ENCODE peak calls at places on chromosomes 4 and X, in four cellular contexts. G is GM19239, C is ELR, T is IMR-90. Y is an unnamed sample.

GRCh38 chr4:112348488-112349158 is 51.5 kb downstream of the ALPK1 start:
- DNase-seq in G (no peak), C (peak; percentile 74), T (peak; percentile 84), Y (peak; percentile 60)

GRCh38 chr4:135777386-135777785 is 1575.8 kb upstream of the PABPC4L start:
- DNase-seq in G (no peak), C (no peak), T (no peak), Y (no peak)

GRCh38 chr4:176340871-176341685 is 21.3 kb downstream of the SPCS3 start:
- DNase-seq in G (peak; percentile 4), C (peak; percentile 68), T (peak; percentile 66), Y (peak; percentile 52)

GRCh38 chr4:31351695-31352094 is 631.5 kb downstream of the PCDH7 start:
- DNase-seq in G (no peak), C (no peak), T (no peak), Y (no peak)

GRCh38 chr4:38857354-38858096 is 908 bp upstream of the TLR6 start:
- DNase-seq in G (no peak), C (peak; percentile 94), T (peak; percentile 94), Y (peak; percentile 84)

GRCh38 chr4:8742546-8742945 is 129.1 kb downstream of the HMX1 start:
- DNase-seq in G (no peak), C (no peak), T (no peak), Y (no peak)

GRCh38 chr4:123559955-123560669 is 163.5 kb downstream of the SPRY1 start:
- DNase-seq in G (no peak), C (no peak), T (peak; percentile 61), Y (peak; percentile 3)

GRCh38 chr4:52260507-52261302 is 209.6 kb downstream of the SPATA18 start:
- DNase-seq in G (no peak), C (no peak), T (no peak), Y (no peak)

GRCh38 chrX:10158279-10158939 is 1.6 kb downstream of the CLCN4 start:
- DNase-seq in G (no peak), C (no peak), T (no peak), Y (no peak)

GRCh38 chr4:138910201-138910913 is 105.2 kb upstream of the NOCT start:
- DNase-seq in G (no peak), C (peak; percentile 36), T (peak; percentile 55), Y (peak; percentile 61)

GRCh38 chr4:106266201-106266600 is 49.8 kb downstream of the TBCK start:
- DNase-seq in G (no peak), C (peak; percentile 58), T (peak; percentile 68), Y (peak; percentile 55)

GRCh38 chr4:53459548-53459947 is 82.1 kb downstream of the FIP1L1 start:
- DNase-seq in G (no peak), C (peak; percentile 54), T (peak; percentile 60), Y (peak; percentile 64)

GRCh38 chrX:5113128-5113527 is 1115.5 kb downstream of the NLGN4X start:
- DNase-seq in G (no peak), C (no peak), T (no peak), Y (peak; percentile 65)

GRCh38 chr4:19879330-19879729 is 372.4 kb upstream of the SLIT2 start:
- DNase-seq in G (no peak), C (no peak), T (no peak), Y (no peak)

GRCh38 chr4:121049072-121049599 is 23.2 kb downstream of the NDNF start:
- DNase-seq in G (no peak), C (peak; percentile 16), T (no peak), Y (peak; percentile 30)

GRCh38 chrX:1164322-1165288 is 47.8 kb downstream of the CRLF2 start:
- DNase-seq in G (no peak), C (peak; percentile 21), T (no peak), Y (no peak)

GRCh38 chrX:107448625-107449468 is 605 bp upstream of the FRMPD3 start:
- DNase-seq in G (no peak), C (no peak), T (no peak), Y (peak; percentile 25)

GRCh38 chr4:8690811-8691775 is 98.5 kb downstream of the CPZ start:
- DNase-seq in G (no peak), C (no peak), T (no peak), Y (no peak)

GRCh38 chrX:117510453-117510852 is 606.2 kb downstream of the KLHL13 start:
- DNase-seq in G (no peak), C (no peak), T (no peak), Y (no peak)

GRCh38 chr4:38949416-38950051 is 81.9 kb downstream of the FAM114A1 start:
- DNase-seq in G (no peak), C (peak; percentile 78), T (peak; percentile 70), Y (peak; percentile 48)

GRCh38 chrX:49627030-49627777 is 28.4 kb downstream of the GAGE1 start:
- DNase-seq in G (no peak), C (no peak), T (no peak), Y (peak; percentile 20)

GRCh38 chr4:17030543-17030942 is 132.1 kb upstream of the LDB2 start:
- DNase-seq in G (no peak), C (peak; percentile 90), T (peak; percentile 96), Y (peak; percentile 68)

GRCh38 chr4:164508126-164508525 is 245.8 kb upstream of the SMIM31 start:
- DNase-seq in G (no peak), C (no peak), T (no peak), Y (no peak)

GRCh38 chr4:117660668-117661067 is 373.6 kb upstream of the NDST3 start:
- DNase-seq in G (no peak), C (no peak), T (no peak), Y (no peak)

GRCh38 chr4:173538148-173538902 is 8.3 kb upstream of the HAND2 start:
- DNase-seq in G (no peak), C (no peak), T (no peak), Y (no peak)

GRCh38 chr4:40675166-40675565 is 45.5 kb upstream of the RBM47 start:
- DNase-seq in G (no peak), C (no peak), T (no peak), Y (peak; percentile 37)

GRCh38 chrX:122565952-122566351 is 618.1 kb upstream of the GRIA3 start:
- DNase-seq in G (no peak), C (peak; percentile 95), T (peak; percentile 90), Y (peak; percentile 72)

Y was measured in PC-3.